ENCODE peak calls at places on chromosomes 11 and 22, in nine cellular contexts. One of them, this sample, is unnamed.

GRCh38 chr22:32518351-32518750 is 43.7 kb downstream of the FBXO7 start:
- DNase-seq in cardiac muscle cell: no peak
- DNase-seq in stimulated activated CD4-positive, alpha-beta T cell treated with anti-CD3 and anti-CD28 coated beads, TNF-alpha, amount 100 ng/mL, for 24 hours: no peak
- DNase-seq in A673: no peak
- DNase-seq in SK-MEL-5: no peak
- DNase-seq in MG63: no peak
- DNase-seq in globus pallidus: no peak
- DNase-seq in activated CD4-positive, alpha-beta T cell treated with anti-CD3 and anti-CD28 coated beads, Interleukin-2, amount 10 ng/mL, durations not matched to agents 7 days and 5 days: no peak
- DNase-seq in NCI-H1694: no peak
- DNase-seq in this sample: no peak

GRCh38 chr11:20278727-20279126 is 84.8 kb upstream of the HTATIP2 start:
- DNase-seq in cardiac muscle cell: peak; percentile 5
- DNase-seq in stimulated activated CD4-positive, alpha-beta T cell treated with anti-CD3 and anti-CD28 coated beads, TNF-alpha, amount 100 ng/mL, for 24 hours: no peak
- DNase-seq in A673: no peak
- DNase-seq in SK-MEL-5: no peak
- DNase-seq in MG63: no peak
- DNase-seq in globus pallidus: no peak
- DNase-seq in activated CD4-positive, alpha-beta T cell treated with anti-CD3 and anti-CD28 coated beads, Interleukin-2, amount 10 ng/mL, durations not matched to agents 7 days and 5 days: no peak
- DNase-seq in NCI-H1694: no peak
- DNase-seq in this sample: no peak

GRCh38 chr11:81959341-81959740 is 774.3 kb downstream of the FAM181B start:
- DNase-seq in cardiac muscle cell: no peak
- DNase-seq in stimulated activated CD4-positive, alpha-beta T cell treated with anti-CD3 and anti-CD28 coated beads, TNF-alpha, amount 100 ng/mL, for 24 hours: no peak
- DNase-seq in A673: no peak
- DNase-seq in SK-MEL-5: peak; percentile 10
- DNase-seq in MG63: no peak
- DNase-seq in globus pallidus: no peak
- DNase-seq in activated CD4-positive, alpha-beta T cell treated with anti-CD3 and anti-CD28 coated beads, Interleukin-2, amount 10 ng/mL, durations not matched to agents 7 days and 5 days: no peak
- DNase-seq in NCI-H1694: no peak
- DNase-seq in this sample: no peak

GRCh38 chr22:43151251-43152000 is at the start of gene TSPO:
- DNase-seq in cardiac muscle cell: peak; percentile 59
- DNase-seq in stimulated activated CD4-positive, alpha-beta T cell treated with anti-CD3 and anti-CD28 coated beads, TNF-alpha, amount 100 ng/mL, for 24 hours: peak; percentile 42
- DNase-seq in A673: peak; percentile 75
- DNase-seq in SK-MEL-5: peak; percentile 54
- DNase-seq in MG63: peak; percentile 67
- DNase-seq in globus pallidus: peak; percentile 76
- DNase-seq in activated CD4-positive, alpha-beta T cell treated with anti-CD3 and anti-CD28 coated beads, Interleukin-2, amount 10 ng/mL, durations not matched to agents 7 days and 5 days: peak; percentile 55
- DNase-seq in NCI-H1694: no peak
- DNase-seq in this sample: peak; percentile 58

GRCh38 chr11:128171496-128171895 is 415.9 kb downstream of the ETS1 start:
- DNase-seq in cardiac muscle cell: peak; percentile 27
- DNase-seq in stimulated activated CD4-positive, alpha-beta T cell treated with anti-CD3 and anti-CD28 coated beads, TNF-alpha, amount 100 ng/mL, for 24 hours: no peak
- DNase-seq in A673: no peak
- DNase-seq in SK-MEL-5: no peak
- DNase-seq in MG63: peak; percentile 17
- DNase-seq in globus pallidus: no peak
- DNase-seq in activated CD4-positive, alpha-beta T cell treated with anti-CD3 and anti-CD28 coated beads, Interleukin-2, amount 10 ng/mL, durations not matched to agents 7 days and 5 days: no peak
- DNase-seq in NCI-H1694: no peak
- DNase-seq in this sample: peak; percentile 65

GRCh38 chr11:27848423-27848822 is 148.2 kb upstream of the BDNF start:
- DNase-seq in cardiac muscle cell: no peak
- DNase-seq in stimulated activated CD4-positive, alpha-beta T cell treated with anti-CD3 and anti-CD28 coated beads, TNF-alpha, amount 100 ng/mL, for 24 hours: no peak
- DNase-seq in A673: no peak
- DNase-seq in SK-MEL-5: no peak
- DNase-seq in MG63: no peak
- DNase-seq in globus pallidus: no peak
- DNase-seq in activated CD4-positive, alpha-beta T cell treated with anti-CD3 and anti-CD28 coated beads, Interleukin-2, amount 10 ng/mL, durations not matched to agents 7 days and 5 days: no peak
- DNase-seq in NCI-H1694: no peak
- DNase-seq in this sample: no peak

GRCh38 chr11:107719557-107720304 is 7.9 kb upstream of the SLN start:
- DNase-seq in cardiac muscle cell: no peak
- DNase-seq in stimulated activated CD4-positive, alpha-beta T cell treated with anti-CD3 and anti-CD28 coated beads, TNF-alpha, amount 100 ng/mL, for 24 hours: no peak
- DNase-seq in A673: no peak
- DNase-seq in SK-MEL-5: no peak
- DNase-seq in MG63: peak; percentile 10
- DNase-seq in globus pallidus: no peak
- DNase-seq in activated CD4-positive, alpha-beta T cell treated with anti-CD3 and anti-CD28 coated beads, Interleukin-2, amount 10 ng/mL, durations not matched to agents 7 days and 5 days: no peak
- DNase-seq in NCI-H1694: peak; percentile 56
- DNase-seq in this sample: peak; percentile 19

GRCh38 chr22:46761539-46762237 is 762 bp upstream of the TBC1D22A start:
- DNase-seq in cardiac muscle cell: peak; percentile 17
- DNase-seq in stimulated activated CD4-positive, alpha-beta T cell treated with anti-CD3 and anti-CD28 coated beads, TNF-alpha, amount 100 ng/mL, for 24 hours: no peak
- DNase-seq in A673: peak; percentile 42
- DNase-seq in SK-MEL-5: no peak
- DNase-seq in MG63: no peak
- DNase-seq in globus pallidus: no peak
- DNase-seq in activated CD4-positive, alpha-beta T cell treated with anti-CD3 and anti-CD28 coated beads, Interleukin-2, amount 10 ng/mL, durations not matched to agents 7 days and 5 days: no peak
- DNase-seq in NCI-H1694: no peak
- DNase-seq in this sample: no peak

GRCh38 chr11:82859746-82860145 is 40.5 kb downstream of the PRCP start:
- DNase-seq in cardiac muscle cell: peak; percentile 23
- DNase-seq in stimulated activated CD4-positive, alpha-beta T cell treated with anti-CD3 and anti-CD28 coated beads, TNF-alpha, amount 100 ng/mL, for 24 hours: no peak
- DNase-seq in A673: no peak
- DNase-seq in SK-MEL-5: no peak
- DNase-seq in MG63: no peak
- DNase-seq in globus pallidus: no peak
- DNase-seq in activated CD4-positive, alpha-beta T cell treated with anti-CD3 and anti-CD28 coated beads, Interleukin-2, amount 10 ng/mL, durations not matched to agents 7 days and 5 days: no peak
- DNase-seq in NCI-H1694: no peak
- DNase-seq in this sample: peak; percentile 33

GRCh38 chr11:95764267-95764898 is 25.2 kb downstream of the FAM76B start:
- DNase-seq in cardiac muscle cell: peak; percentile 77
- DNase-seq in stimulated activated CD4-positive, alpha-beta T cell treated with anti-CD3 and anti-CD28 coated beads, TNF-alpha, amount 100 ng/mL, for 24 hours: no peak
- DNase-seq in A673: peak; percentile 77
- DNase-seq in SK-MEL-5: peak; percentile 66
- DNase-seq in MG63: no peak
- DNase-seq in globus pallidus: peak; percentile 65
- DNase-seq in activated CD4-positive, alpha-beta T cell treated with anti-CD3 and anti-CD28 coated beads, Interleukin-2, amount 10 ng/mL, durations not matched to agents 7 days and 5 days: no peak
- DNase-seq in NCI-H1694: peak; percentile 2
- DNase-seq in this sample: peak; percentile 79

GRCh38 chr22:49694462-49695260 is 133.0 kb downstream of the BRD1 start:
- DNase-seq in cardiac muscle cell: no peak
- DNase-seq in stimulated activated CD4-positive, alpha-beta T cell treated with anti-CD3 and anti-CD28 coated beads, TNF-alpha, amount 100 ng/mL, for 24 hours: no peak
- DNase-seq in A673: no peak
- DNase-seq in SK-MEL-5: no peak
- DNase-seq in MG63: no peak
- DNase-seq in globus pallidus: no peak
- DNase-seq in activated CD4-positive, alpha-beta T cell treated with anti-CD3 and anti-CD28 coated beads, Interleukin-2, amount 10 ng/mL, durations not matched to agents 7 days and 5 days: no peak
- DNase-seq in NCI-H1694: no peak
- DNase-seq in this sample: no peak

GRCh38 chr11:22808559-22809197 is 20.9 kb downstream of the SVIP start:
- DNase-seq in cardiac muscle cell: peak; percentile 38
- DNase-seq in stimulated activated CD4-positive, alpha-beta T cell treated with anti-CD3 and anti-CD28 coated beads, TNF-alpha, amount 100 ng/mL, for 24 hours: no peak
- DNase-seq in A673: peak; percentile 81
- DNase-seq in SK-MEL-5: no peak
- DNase-seq in MG63: no peak
- DNase-seq in globus pallidus: no peak
- DNase-seq in activated CD4-positive, alpha-beta T cell treated with anti-CD3 and anti-CD28 coated beads, Interleukin-2, amount 10 ng/mL, durations not matched to agents 7 days and 5 days: no peak
- DNase-seq in NCI-H1694: no peak
- DNase-seq in this sample: peak; percentile 40

GRCh38 chr11:44754876-44755552 is 28.3 kb downstream of the TSPAN18 start:
- DNase-seq in cardiac muscle cell: no peak
- DNase-seq in stimulated activated CD4-positive, alpha-beta T cell treated with anti-CD3 and anti-CD28 coated beads, TNF-alpha, amount 100 ng/mL, for 24 hours: no peak
- DNase-seq in A673: no peak
- DNase-seq in SK-MEL-5: no peak
- DNase-seq in MG63: no peak
- DNase-seq in globus pallidus: no peak
- DNase-seq in activated CD4-positive, alpha-beta T cell treated with anti-CD3 and anti-CD28 coated beads, Interleukin-2, amount 10 ng/mL, durations not matched to agents 7 days and 5 days: no peak
- DNase-seq in NCI-H1694: no peak
- DNase-seq in this sample: no peak

This sample was measured in cardiac fibroblast.